ENCODE peak calls at places on chromosome 12, in four cellular contexts. One of them, this sample, is unnamed.

GRCh38 chr12:39503445-39503844 is 60.5 kb upstream of the KIF21A start:
- DNase-seq in H1: no peak
- DNase-seq in GM12878: no peak
- DNase-seq in HepG2: no peak
- DNase-seq in this sample: no peak

GRCh38 chr12:15154108-15154507 is 67.1 kb downstream of the RERG start:
- DNase-seq in H1: no peak
- DNase-seq in GM12878: no peak
- DNase-seq in HepG2: no peak
- DNase-seq in this sample: no peak

GRCh38 chr12:94952325-94952724 is 51.2 kb downstream of the NDUFA12 start:
- DNase-seq in GM12878: no peak
- DNase-seq in HepG2: no peak
- DNase-seq in H1: no peak
- DNase-seq in this sample: no peak

GRCh38 chr12:20963762-20964161 is 153.3 kb downstream of the SLCO1B3 start:
- DNase-seq in GM12878: no peak
- DNase-seq in HepG2: no peak
- DNase-seq in H1: no peak
- DNase-seq in this sample: no peak

GRCh38 chr12:209246-209645 is 4.7 kb downstream of the SLC6A12 start:
- DNase-seq in HepG2: no peak
- DNase-seq in H1: no peak
- DNase-seq in GM12878: no peak
- DNase-seq in this sample: no peak

GRCh38 chr12:98059659-98060343 is 455.6 kb upstream of the TMPO start:
- DNase-seq in HepG2: no peak
- DNase-seq in H1: no peak
- DNase-seq in GM12878: no peak
- DNase-seq in this sample: no peak

GRCh38 chr12:94595152-94595551 is 55.2 kb downstream of the TMCC3 start:
- DNase-seq in GM12878: no peak
- DNase-seq in H1: no peak
- DNase-seq in HepG2: no peak
- DNase-seq in this sample: no peak

GRCh38 chr12:123163227-123163626 is 12.3 kb upstream of the PITPNM2 start:
- DNase-seq in H1: no peak
- DNase-seq in HepG2: no peak
- DNase-seq in GM12878: no peak
- DNase-seq in this sample: no peak

GRCh38 chr12:112939761-112940357 is 1.6 kb downstream of the OAS3 start:
- DNase-seq in HepG2: no peak
- DNase-seq in H1: no peak
- DNase-seq in GM12878: peak
- DNase-seq in this sample: peak

GRCh38 chr12:25455696-25456095 is 97.4 kb downstream of the LMNTD1 start:
- DNase-seq in GM12878: no peak
- DNase-seq in H1: no peak
- DNase-seq in HepG2: no peak
- DNase-seq in this sample: no peak

GRCh38 chr12:96425973-96426372 is 25.7 kb upstream of the CDK17 start:
- DNase-seq in GM12878: no peak
- DNase-seq in H1: no peak
- DNase-seq in HepG2: no peak
- DNase-seq in this sample: no peak

GRCh38 chr12:45415393-45415817 is 199.5 kb downstream of the ANO6 start:
- DNase-seq in GM12878: peak
- DNase-seq in HepG2: peak
- DNase-seq in H1: no peak
- DNase-seq in this sample: no peak

DNA sequence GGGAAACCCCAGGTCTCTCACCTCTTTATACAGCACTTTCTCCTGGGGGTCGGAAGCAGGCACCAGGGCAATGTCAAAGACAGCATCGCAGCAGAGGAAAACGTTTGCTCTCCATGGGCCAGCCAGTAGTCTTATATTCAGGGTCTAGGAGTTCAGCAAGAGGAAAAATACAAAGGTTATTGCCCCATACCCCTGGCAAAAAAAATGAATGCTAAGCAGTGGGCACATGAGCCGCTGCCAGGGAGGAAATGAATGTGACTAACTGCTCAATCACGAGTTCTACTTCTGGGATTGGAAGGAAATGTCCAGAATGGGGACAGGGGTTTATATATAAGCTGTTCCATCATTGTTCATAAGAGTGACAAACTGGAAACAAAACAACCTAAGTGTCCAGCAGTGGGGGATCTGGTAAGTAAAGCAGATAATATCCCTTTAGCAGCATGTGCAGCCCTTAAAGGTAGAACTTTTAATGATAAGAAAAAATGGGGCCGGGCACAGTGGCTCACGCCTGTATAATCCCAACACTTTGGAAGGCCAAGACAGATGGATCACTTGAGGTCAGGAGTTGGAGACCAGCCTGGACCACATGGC is 53.9 kb downstream of the PHETA1 start:
- DNase-seq in HepG2: no peak
- DNase-seq in GM12878: no peak
- DNase-seq in H1: no peak
- DNase-seq in this sample: no peak
- TF ChIP-seq TCF12 in HepG2: no peak
- TF ChIP-seq TCF12 in GM12878: no peak
- TF ChIP-seq TCF12 in H1: no peak
- TF ChIP-seq TCF12 in this sample: no peak

GRCh38 chr12:28552472-28553061 is 362.3 kb downstream of the CCDC91 start:
- DNase-seq in HepG2: no peak
- DNase-seq in H1: no peak
- DNase-seq in GM12878: no peak
- DNase-seq in this sample: no peak

GRCh38 chr12:28555729-28556128 is 365.5 kb downstream of the CCDC91 start:
- DNase-seq in H1: no peak
- DNase-seq in GM12878: no peak
- DNase-seq in HepG2: no peak
- DNase-seq in this sample: no peak

DNA sequence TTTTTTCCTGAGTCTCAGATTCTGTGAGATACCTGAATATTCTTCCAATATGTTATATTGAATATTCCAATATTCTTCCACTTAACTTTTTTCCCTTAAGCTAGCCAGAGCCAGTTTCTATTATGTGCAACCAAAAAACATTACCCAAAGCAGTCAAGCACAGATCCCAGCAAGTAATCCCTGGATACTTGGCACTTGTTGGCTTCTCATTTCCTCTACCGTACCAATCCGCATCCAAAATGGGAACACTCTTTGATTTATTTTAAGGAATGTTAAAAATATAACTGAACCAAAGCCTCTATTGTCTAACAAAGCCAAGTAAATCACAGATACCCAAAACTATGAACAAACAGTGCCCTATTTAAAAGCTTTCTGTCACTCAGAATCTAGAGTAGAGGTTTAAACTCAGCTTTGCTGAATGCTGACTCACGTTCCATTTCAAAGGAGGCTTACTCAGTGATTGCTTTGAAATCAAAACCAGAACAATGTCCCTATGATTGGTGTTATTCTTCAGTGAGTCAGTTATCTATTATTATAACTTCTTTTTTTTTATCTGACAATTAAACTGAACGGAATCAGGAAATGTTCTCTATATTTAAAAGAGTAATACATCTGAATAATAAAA is 360.6 kb downstream of the CCDC91 start:
- DNase-seq in GM12878: no peak
- DNase-seq in HepG2: peak
- DNase-seq in H1: no peak
- DNase-seq in this sample: no peak
- TF ChIP-seq USF2 in GM12878: no peak
- TF ChIP-seq USF2 in HepG2: no peak
- TF ChIP-seq USF2 in H1: no peak
- TF ChIP-seq USF2 in this sample: no peak

GRCh38 chr12:102879144-102879763 is 37.8 kb downstream of the PAH start:
- DNase-seq in GM12878: peak
- DNase-seq in HepG2: no peak
- DNase-seq in H1: peak
- DNase-seq in this sample: peak
- TF ChIP-seq CTCF in GM12878: peak
- TF ChIP-seq CTCF in HepG2: peak
- TF ChIP-seq CTCF in H1: peak
- TF ChIP-seq CTCF in this sample: peak

GRCh38 chr12:131038159-131038558 is 84.5 kb downstream of the ADGRD1 start:
- DNase-seq in HepG2: no peak
- DNase-seq in H1: no peak
- DNase-seq in GM12878: no peak
- DNase-seq in this sample: no peak

GRCh38 chr12:131033886-131034482 is 80.3 kb downstream of the ADGRD1 start:
- DNase-seq in H1: no peak
- DNase-seq in GM12878: no peak
- DNase-seq in HepG2: no peak
- DNase-seq in this sample: no peak

GRCh38 chr12:131033486-131033885 is 79.8 kb downstream of the ADGRD1 start:
- DNase-seq in GM12878: no peak
- DNase-seq in H1: no peak
- DNase-seq in HepG2: no peak
- DNase-seq in this sample: no peak

GRCh38 chr12:131034631-131035267 is 81.0 kb downstream of the ADGRD1 start:
- DNase-seq in H1: no peak
- DNase-seq in GM12878: no peak
- DNase-seq in HepG2: no peak
- DNase-seq in this sample: no peak

GRCh38 chr12:131035268-131035681 is 81.6 kb downstream of the ADGRD1 start:
- DNase-seq in GM12878: no peak
- DNase-seq in HepG2: no peak
- DNase-seq in H1: no peak
- DNase-seq in this sample: no peak
- TF ChIP-seq TCF12 in GM12878: no peak
- TF ChIP-seq TCF12 in HepG2: no peak
- TF ChIP-seq TCF12 in H1: no peak
- TF ChIP-seq TCF12 in this sample: no peak

GRCh38 chr12:54765652-54766051 is 88.7 kb upstream of the MUCL1 start:
- DNase-seq in HepG2: no peak
- DNase-seq in GM12878: no peak
- DNase-seq in H1: no peak
- DNase-seq in this sample: no peak

GRCh38 chr12:54762390-54762789 is 91.9 kb upstream of the MUCL1 start:
- DNase-seq in HepG2: no peak
- DNase-seq in H1: no peak
- DNase-seq in GM12878: no peak
- DNase-seq in this sample: no peak

DNA sequence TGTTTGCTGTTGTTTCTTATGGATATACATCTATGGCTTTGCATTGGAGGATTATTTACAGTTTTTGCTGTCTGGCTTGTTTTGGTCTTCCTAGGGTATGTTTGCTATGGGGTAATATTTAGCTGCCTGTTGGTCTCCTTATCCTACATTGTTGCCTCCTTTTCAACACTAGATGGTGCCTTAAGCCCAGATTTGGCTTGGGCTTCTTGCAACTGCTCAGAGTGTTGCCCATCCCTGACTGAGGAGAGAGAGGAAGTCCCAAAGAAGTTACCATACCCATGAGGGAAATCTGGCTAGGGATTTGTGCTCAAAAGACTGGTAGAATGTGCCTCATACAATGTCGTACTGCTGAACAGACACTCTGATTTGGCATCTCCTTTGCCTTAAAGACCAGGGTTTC is 94.6 kb upstream of the MUCL1 start:
- DNase-seq in H1: peak
- DNase-seq in GM12878: peak
- DNase-seq in HepG2: peak
- DNase-seq in this sample: no peak
- TF ChIP-seq USF2 in H1: no peak
- TF ChIP-seq USF2 in GM12878: no peak
- TF ChIP-seq USF2 in HepG2: no peak
- TF ChIP-seq USF2 in this sample: no peak

GRCh38 chr12:47382305-47382704 is 302.5 kb upstream of the AMIGO2 start:
- DNase-seq in GM12878: no peak
- DNase-seq in H1: no peak
- DNase-seq in HepG2: no peak
- DNase-seq in this sample: no peak
- TF ChIP-seq CTCF in GM12878: peak
- TF ChIP-seq CTCF in H1: peak
- TF ChIP-seq CTCF in HepG2: no peak
- TF ChIP-seq CTCF in this sample: no peak

GRCh38 chr12:68899251-68899771 is 33.7 kb downstream of the CPM start:
- DNase-seq in H1: no peak
- DNase-seq in GM12878: no peak
- DNase-seq in HepG2: peak
- DNase-seq in this sample: no peak
- TF ChIP-seq TCF12 in H1: no peak
- TF ChIP-seq TCF12 in GM12878: no peak
- TF ChIP-seq TCF12 in HepG2: no peak
- TF ChIP-seq TCF12 in this sample: peak

GRCh38 chr12:11860026-11860425 is 210.6 kb downstream of the ETV6 start:
- DNase-seq in HepG2: no peak
- DNase-seq in GM12878: no peak
- DNase-seq in H1: no peak
- DNase-seq in this sample: no peak
- TF ChIP-seq USF2 in HepG2: no peak
- TF ChIP-seq USF2 in GM12878: no peak
- TF ChIP-seq USF2 in H1: no peak
- TF ChIP-seq USF2 in this sample: no peak

GRCh38 chr12:117590999-117591398 is 229.6 kb upstream of the NOS1 start:
- DNase-seq in H1: no peak
- DNase-seq in GM12878: no peak
- DNase-seq in HepG2: no peak
- DNase-seq in this sample: no peak
- TF ChIP-seq CTCF in H1: no peak
- TF ChIP-seq CTCF in GM12878: no peak
- TF ChIP-seq CTCF in HepG2: peak
- TF ChIP-seq CTCF in this sample: peak

This sample was measured in SK-N-SH.